ENCODE peak calls at places on chromosome 13, in four cellular contexts. M is HepG2, F is Panc1, L is K562. C is an unnamed sample.

GRCh38 chr13:27960362-27961226 is 8.5 kb downstream of the CDX2 start:
- DNase-seq in F (no peak), M (peak; percentile 97), L (peak; percentile 35), C (no peak)

GRCh38 chr13:86569119-86569518 is 769.9 kb upstream of the SLITRK6 start:
- DNase-seq in M (no peak), L (no peak), F (no peak), C (no peak)

GRCh38 chr13:38657191-38657590 is 29.7 kb upstream of the FREM2 start:
- DNase-seq in M (no peak), F (no peak), L (no peak), C (no peak)

GRCh38 chr13:51532736-51533197 is 51.5 kb upstream of the WDFY2 start:
- DNase-seq in M (no peak), F (no peak), L (no peak), C (no peak)

GRCh38 chr13:30353060-30353459 is 45.7 kb upstream of the KATNAL1 start:
- DNase-seq in F (no peak), L (no peak), M (no peak), C (no peak)

GRCh38 chr13:73740681-73741080 is 393.5 kb downstream of the KLF12 start:
- DNase-seq in M (no peak), L (no peak), F (no peak), C (no peak)

GRCh38 chr13:36493046-36493445 is 60.8 kb downstream of the CCNA1 start:
- DNase-seq in L (no peak), M (no peak), F (no peak), C (no peak)

GRCh38 chr13:99496322-99497142 is 4.7 kb upstream of the TM9SF2 start:
- DNase-seq in M (peak; percentile 98), L (peak; percentile 13), F (peak; percentile 72), C (peak; percentile 36)

GRCh38 chr13:41054212-41054877 is 7.0 kb upstream of the WBP4 start:
- DNase-seq in F (no peak), L (no peak), M (peak; percentile 53), C (no peak)

GRCh38 chr13:114249062-114249461 is 14.4 kb downstream of the CDC16 start:
- DNase-seq in M (no peak), L (no peak), F (no peak), C (no peak)

DNA sequence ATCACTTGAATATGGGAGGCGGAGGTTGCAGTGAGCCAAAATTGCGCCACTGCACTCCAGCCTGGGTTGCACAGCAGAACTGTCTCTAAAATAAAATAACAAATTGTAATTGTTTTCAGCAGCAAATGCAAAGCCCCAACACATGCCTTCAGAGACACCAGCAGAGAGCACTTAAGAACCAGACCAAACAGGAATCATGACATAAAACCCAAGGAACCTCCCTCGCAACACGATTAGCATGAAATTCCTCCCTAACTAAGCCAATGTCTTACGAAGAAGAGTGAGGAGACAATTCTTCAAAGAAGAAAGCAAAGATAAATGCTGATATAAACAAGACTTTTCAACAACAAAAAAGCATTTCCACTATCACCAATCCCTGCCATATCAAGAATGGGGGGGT is 40.1 kb downstream of the PSPC1 start:
- DNase-seq in M (no peak), L (no peak), F (no peak), C (no peak)
- TF ChIP-seq TCF7L2 in M (no peak), L (no peak), F (no peak), C (no peak)

GRCh38 chr13:44870456-44870929 is 118.8 kb downstream of the NUFIP1 start:
- DNase-seq in L (no peak), F (no peak), M (no peak), C (no peak)
- TF ChIP-seq TCF7L2 in L (no peak), F (no peak), M (no peak), C (no peak)

DNA sequence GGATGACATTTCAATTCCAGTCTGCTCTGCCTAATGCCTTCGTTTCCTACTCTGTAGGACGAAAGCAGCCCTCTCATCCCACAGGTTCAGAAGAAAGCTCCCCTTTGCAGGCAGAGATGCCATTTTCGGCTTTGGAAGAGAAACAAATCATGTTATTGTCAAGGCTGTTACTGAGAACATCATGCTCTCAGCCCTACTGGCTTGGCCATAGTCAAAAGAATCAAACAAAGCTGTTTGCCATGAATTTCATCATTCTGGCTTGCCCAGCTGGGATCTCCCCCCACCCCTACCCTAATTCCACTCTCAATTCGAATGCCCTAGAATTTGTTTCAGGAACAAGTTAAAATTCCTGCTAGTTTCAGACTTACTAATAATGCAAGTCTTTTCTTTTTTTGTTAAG is 162.3 kb upstream of the SERP2 start:
- DNase-seq in M (no peak), F (no peak), L (no peak), C (no peak)
- TF ChIP-seq TCF7L2 in M (no peak), F (no peak), L (no peak), C (no peak)

GRCh38 chr13:84139561-84140158 is 257.4 kb upstream of the SLITRK1 start:
- DNase-seq in M (no peak), L (no peak), F (no peak), C (no peak)

GRCh38 chr13:84136582-84136981 is 254.3 kb upstream of the SLITRK1 start:
- DNase-seq in M (no peak), L (no peak), F (no peak), C (no peak)

GRCh38 chr13:84132491-84132890 is 250.2 kb upstream of the SLITRK1 start:
- DNase-seq in F (no peak), M (no peak), L (no peak), C (no peak)

DNA sequence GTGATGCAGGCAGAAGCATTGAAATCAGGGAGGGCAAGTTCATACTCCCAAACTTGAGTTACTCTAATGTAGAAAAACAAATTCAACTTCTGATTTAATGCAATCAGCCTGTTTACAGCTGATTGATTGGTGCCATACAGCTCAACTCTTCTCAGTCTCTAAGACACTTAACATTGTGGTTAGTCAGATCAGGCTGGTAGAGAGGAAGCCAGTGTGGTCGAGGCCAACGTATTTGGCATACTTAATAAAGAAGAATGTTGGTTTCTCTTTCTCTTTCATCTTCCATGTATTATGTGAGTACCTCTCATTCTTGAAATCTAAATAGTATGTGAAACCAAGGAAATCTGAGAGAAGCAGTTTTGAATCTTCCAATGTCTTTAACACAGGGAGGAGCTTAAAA is 255.0 kb upstream of the SLITRK1 start:
- DNase-seq in M (no peak), L (no peak), F (no peak), C (no peak)
- TF ChIP-seq TCF7L2 in M (no peak), L (no peak), F (no peak), C (no peak)